ENCODE peak calls at places on chromosomes 2 and 18, in five cellular contexts. X is suprapubic skin, Z is neuronal stem cell, J is psoas muscle, L is neural progenitor cell. B is an unnamed sample. For H3K4me1, the result is how much of the 10 kb centered on the place peaks cover.

GRCh38 chr2:217753460-217754200 is 249.2 kb downstream of the TNS1 start:
- DNase-seq in J (no peak), L (no peak), X (no peak), Z (no peak), B (no peak)

GRCh38 chr18:57885931-57886330 is 82.8 kb upstream of the ATP8B1 start:
- DNase-seq in Z (no peak), J (no peak), L (no peak), X (no peak), B (no peak)

GRCh38 chr2:196263181-196263747 is 91.9 kb upstream of the STK17B start:
- DNase-seq in J (no peak), X (no peak), Z (no peak), L (no peak), B (peak)

GRCh38 chr18:72492497-72492896 is 51.6 kb downstream of the CBLN2 start:
- DNase-seq in Z (no peak), L (no peak), X (no peak), J (no peak), B (no peak)

GRCh38 chr2:189674374-189675112 is at the start of gene ANKAR:
- DNase-seq in L (peak), J (peak), Z (peak), X (peak), B (peak)

GRCh38 chr2:161650116-161651015 is 26.1 kb downstream of the SLC4A10 start:
- DNase-seq in Z (no peak), L (no peak), X (no peak), J (peak), B (no peak)

GRCh38 chr2:69493268-69493667 is 56.0 kb upstream of the NFU1 start:
- DNase-seq in J (no peak), L (peak), X (no peak), Z (no peak), B (no peak)

GRCh38 chr18:23102498-23103260 is 32.6 kb upstream of the CABLES1 start:
- DNase-seq in Z (no peak), J (no peak), X (no peak), L (no peak), B (no peak)

GRCh38 chr2:113324684-113325160 is 46.0 kb upstream of the PAX8 start:
- DNase-seq in X (no peak), J (peak), Z (no peak), L (peak), B (peak)

GRCh38 chr2:9556121-9556869 is 665 bp upstream of the ADAM17 start:
- DNase-seq in Z (no peak), J (no peak), L (no peak), X (no peak), B (no peak)

GRCh38 chr2:202704248-202704647 is 69.5 kb downstream of the FAM117B start:
- DNase-seq in X (no peak), Z (no peak), L (no peak), J (no peak), B (no peak)

GRCh38 chr2:60554649-60555065 is 1.2 kb upstream of the BCL11A start:
- DNase-seq in L (peak), J (no peak), X (no peak), Z (no peak), B (no peak)

GRCh38 chr2:182581196-182581935 is 134.7 kb upstream of the DNAJC10 start:
- DNase-seq in J (no peak), X (no peak), Z (no peak), L (no peak), B (no peak)

GRCh38 chr2:201021914-201022313 is 49.6 kb downstream of the HYCC2 start:
- DNase-seq in L (no peak), Z (no peak), J (no peak), X (no peak), B (no peak)

GRCh38 chr2:41947701-41948396 is 100.0 kb upstream of the PKDCC start:
- DNase-seq in Z (no peak), L (peak), X (no peak), J (no peak), B (no peak)
- H3K4me1 ChIP-seq in Z (under half), L (half or more), X (under half), J (under half), B (under half)

DNA sequence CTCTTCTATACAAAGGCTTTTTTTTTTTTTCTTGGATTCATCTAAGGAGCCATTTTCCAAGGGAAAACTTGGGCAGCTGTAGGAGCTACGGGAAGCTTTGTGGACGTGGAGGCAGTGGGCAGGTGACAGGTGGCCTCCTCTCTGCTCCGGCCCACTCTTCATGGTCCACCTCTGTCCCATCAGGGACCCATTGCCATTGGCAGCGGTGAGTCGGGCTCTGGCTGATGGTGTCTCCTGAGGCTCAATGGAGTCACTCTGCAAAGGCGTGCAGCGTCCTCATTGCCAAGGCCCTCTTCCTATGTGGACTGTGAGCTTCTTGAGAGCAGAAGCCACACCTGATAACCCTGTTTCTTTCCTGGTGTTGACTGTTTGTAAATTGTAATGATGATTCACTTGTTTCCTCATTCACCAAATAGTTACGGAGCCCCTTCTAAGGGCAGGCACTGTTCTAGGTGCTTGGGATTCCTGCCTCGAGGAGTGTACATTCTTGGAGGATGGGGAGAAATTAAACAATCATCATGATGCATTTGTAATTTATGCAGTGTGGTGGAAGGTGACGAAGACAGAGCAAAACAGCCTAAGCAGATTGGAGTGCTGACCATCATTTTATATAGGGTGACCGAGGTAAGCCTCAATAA is 240.3 kb upstream of the HS6ST1 start:
- DNase-seq in X (no peak), L (no peak), Z (no peak), J (no peak), B (no peak)
- H3K4me1 ChIP-seq in X (under half), L (under half), Z (under half), J (under half), B (under half)

GRCh38 chr18:39772155-39772919 is 2182.7 kb upstream of the PIK3C3 start:
- DNase-seq in J (no peak), L (no peak), Z (no peak), X (no peak), B (no peak)
- H3K4me1 ChIP-seq in J (under half), L (under half), Z (under half), X (under half), B (under half)

GRCh38 chr2:31513553-31513952 is 67.2 kb downstream of the SRD5A2 start:
- DNase-seq in J (no peak), L (no peak), X (no peak), Z (no peak), B (no peak)

GRCh38 chr2:31515586-31515985 is 65.2 kb downstream of the SRD5A2 start:
- DNase-seq in X (no peak), Z (no peak), J (no peak), L (no peak), B (no peak)

GRCh38 chr2:31511376-31511775 is 69.4 kb downstream of the SRD5A2 start:
- DNase-seq in Z (no peak), J (no peak), L (no peak), X (no peak), B (no peak)
- H3K4me1 ChIP-seq in Z (under half), J (under half), L (under half), X (under half), B (under half)

DNA sequence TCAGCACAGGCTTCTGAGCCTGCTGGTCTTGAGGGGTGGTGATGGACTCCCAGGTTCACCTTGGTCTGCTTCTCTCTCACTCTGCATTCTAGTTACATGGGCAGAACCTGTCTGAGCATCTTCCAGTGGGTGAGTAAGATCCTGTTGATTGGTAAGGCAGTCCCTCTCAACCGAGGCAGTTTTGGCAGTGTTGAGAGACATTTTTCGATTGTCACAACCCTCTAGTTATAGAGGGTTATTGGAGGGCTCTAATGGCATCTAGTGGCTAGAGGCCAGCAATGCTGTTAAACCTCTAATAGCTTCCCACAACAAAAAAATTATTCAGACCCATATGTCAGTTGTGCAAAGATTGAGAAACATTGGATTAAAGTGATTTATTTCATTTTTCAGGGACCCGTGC is 9.3 kb upstream of the MGAT5 start:
- DNase-seq in J (no peak), Z (no peak), L (no peak), X (no peak), B (no peak)
- H3K4me1 ChIP-seq in J (under half), Z (under half), L (under half), X (under half), B (under half)

GRCh38 chr2:39436592-39437521 is at the start of gene MAP4K3:
- DNase-seq in L (peak), Z (peak), J (peak), X (peak), B (peak)
- H3K4me1 ChIP-seq in L (under half), Z (under half), J (half or more), X (half or more), B (under half)

GRCh38 chr2:101115664-101116063 is 35.5 kb downstream of the TBC1D8 start:
- DNase-seq in L (no peak), X (no peak), Z (no peak), J (no peak), B (no peak)

GRCh38 chr2:101116348-101116747 is 34.8 kb downstream of the TBC1D8 start:
- DNase-seq in J (no peak), X (no peak), Z (no peak), L (no peak), B (no peak)

GRCh38 chr2:101114815-101115214 is 36.4 kb downstream of the TBC1D8 start:
- DNase-seq in J (peak), X (no peak), Z (no peak), L (no peak), B (no peak)

GRCh38 chr2:101119431-101119830 is 31.8 kb downstream of the TBC1D8 start:
- DNase-seq in X (no peak), Z (no peak), L (no peak), J (peak), B (no peak)

GRCh38 chr2:101116841-101117552 is 34.2 kb downstream of the TBC1D8 start:
- DNase-seq in Z (no peak), X (no peak), L (no peak), J (no peak), B (no peak)
- H3K4me1 ChIP-seq in Z (under half), X (half or more), L (under half), J (half or more), B (under half)

GRCh38 chr2:20514596-20515269 is 67.9 kb downstream of the RHOB start:
- DNase-seq in X (no peak), J (peak), L (no peak), Z (no peak), B (no peak)
- H3K4me1 ChIP-seq in X (under half), J (under half), L (under half), Z (under half), B (under half)

B was measured in CD4-positive, CD25-positive, alpha-beta regulatory T cell.